ENCODE peak calls at places on chromosomes 2 and 18, in five cellular contexts. O, E, D, U and B are unnamed samples. For H3K4me1 and H3K27me3, the result is how much of the 10 kb centered on the place peaks cover.

GRCh38 chr18:22109535-22109934 is 59.9 kb upstream of the GATA6 start:
- DNase-seq in O (no peak), E (no peak), D (no peak), U (no peak), B (no peak)

GRCh38 chr2:241977557-241978300 is 108.2 kb downstream of the RTP5 start:
- DNase-seq in O (no peak), E (no peak), D (no peak), U (no peak), B (no peak)

GRCh38 chr2:85838181-85838580 is 50.6 kb downstream of the ST3GAL5 start:
- DNase-seq in O (no peak), E (no peak), D (no peak), U (no peak), B (no peak)

GRCh38 chr2:103132536-103133217 is 370.8 kb downstream of the TMEM182 start:
- DNase-seq in O (no peak), E (no peak), D (no peak), U (no peak), B (no peak)

GRCh38 chr2:26807788-26808460 is 22.1 kb downstream of the CENPA start:
- DNase-seq in O (peak), E (no peak), D (no peak), U (no peak), B (no peak)

GRCh38 chr18:5620284-5620683 is 76.5 kb upstream of the EPB41L3 start:
- DNase-seq in O (peak), E (no peak), D (no peak), U (no peak), B (no peak)

GRCh38 chr2:98219152-98219551 is 127.1 kb upstream of the CNGA3 start:
- DNase-seq in O (no peak), E (no peak), D (no peak), U (no peak), B (no peak)

GRCh38 chr2:79715328-79715727 is 202.5 kb downstream of the CTNNA2 start:
- DNase-seq in O (peak), E (no peak), D (no peak), U (no peak), B (no peak)

GRCh38 chr2:187580462-187581124 is 26.4 kb upstream of the TFPI start:
- DNase-seq in O (peak), E (peak), D (no peak), U (no peak), B (peak)

GRCh38 chr2:24124003-24124585 is 825 bp downstream of the FAM228B start:
- DNase-seq in O (peak), E (no peak), D (no peak), U (no peak), B (no peak)

GRCh38 chr2:218437969-218438368 is 19.0 kb downstream of the VIL1 start:
- DNase-seq in O (no peak), E (no peak), D (no peak), U (no peak), B (no peak)

GRCh38 chr2:126482582-126483464 is 173.1 kb upstream of the GYPC start:
- DNase-seq in O (no peak), E (no peak), D (no peak), U (no peak), B (no peak)

GRCh38 chr2:45759310-45759851 is 107.9 kb downstream of the PRKCE start:
- DNase-seq in O (peak), E (no peak), D (no peak), U (no peak), B (no peak)

GRCh38 chr2:174430066-174430465 is 34.5 kb downstream of the SCRN3 start:
- DNase-seq in O (no peak), E (no peak), D (no peak), U (no peak), B (no peak)

GRCh38 chr2:171447675-171448074 is 13.6 kb downstream of the DCAF17 start:
- DNase-seq in O (no peak), E (no peak), D (no peak), U (no peak), B (no peak)

GRCh38 chr2:1561793-1562521 is 148.7 kb downstream of the TPO start:
- DNase-seq in O (no peak), E (no peak), D (no peak), U (no peak), B (no peak)

GRCh38 chr2:9407363-9407811 is 15.9 kb downstream of the ITGB1BP1 start:
- DNase-seq in O (peak), E (no peak), D (no peak), U (no peak), B (no peak)

GRCh38 chr2:144102386-144102785 is 417.5 kb downstream of the ZEB2 start:
- DNase-seq in O (no peak), E (no peak), D (no peak), U (no peak), B (no peak)

GRCh38 chr18:13070460-13070859 is 79.3 kb downstream of the CEP192 start:
- DNase-seq in O (peak), E (no peak), D (no peak), U (no peak), B (no peak)

GRCh38 chr2:178265851-178266250 is 71.5 kb downstream of the OSBPL6 start:
- DNase-seq in O (no peak), E (no peak), D (no peak), U (no peak), B (no peak)

GRCh38 chr2:48108455-48108854 is 202.2 kb upstream of the FBXO11 start:
- DNase-seq in O (no peak), E (no peak), D (no peak), U (no peak), B (no peak)

GRCh38 chr18:26461405-26461804 is 86.9 kb downstream of the KCTD1 start:
- DNase-seq in O (no peak), E (no peak), D (no peak), U (no peak), B (no peak)

GRCh38 chr18:26459340-26459739 is 89.0 kb downstream of the KCTD1 start:
- DNase-seq in O (no peak), E (no peak), D (no peak), U (no peak), B (no peak)

GRCh38 chr18:26458526-26459232 is 89.7 kb downstream of the KCTD1 start:
- DNase-seq in O (peak), E (no peak), D (no peak), U (no peak), B (no peak)

GRCh38 chr18:26460449-26461091 is 87.8 kb downstream of the KCTD1 start:
- DNase-seq in O (peak), E (no peak), D (no peak), U (no peak), B (peak)

DNA sequence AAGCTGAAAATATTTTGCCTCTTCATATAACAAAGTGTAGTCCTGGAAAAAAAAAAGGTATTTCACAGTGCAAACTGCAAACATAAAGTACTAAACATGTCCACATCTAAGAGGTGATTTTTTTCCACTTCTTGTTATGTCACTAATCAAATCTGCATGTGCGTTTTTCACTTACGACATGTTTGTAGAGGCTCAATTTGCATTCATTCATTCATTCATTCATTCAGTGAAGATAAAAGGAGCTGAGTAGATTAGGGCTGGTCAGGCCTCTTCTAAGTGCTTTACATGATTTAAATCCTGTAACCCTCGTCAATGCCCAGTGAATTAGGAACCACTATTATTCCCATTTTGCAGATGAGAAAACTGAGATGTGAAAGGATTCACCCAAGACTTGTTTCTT is 88.5 kb downstream of the KCTD1 start:
- DNase-seq in O (no peak), E (no peak), D (no peak), U (no peak), B (no peak)
- H3K4me1 ChIP-seq in O (under half), E (under half), D (under half), U (under half), B (under half)

GRCh38 chr2:70768585-70769085 is 635 bp upstream of the ADD2 start:
- DNase-seq in O (no peak), E (no peak), D (no peak), U (no peak), B (no peak)
- H3K27me3 ChIP-seq in O (under half), E (under half), D (under half), U (under half), B (under half)

GRCh38 chr2:54630841-54631497 is 92.5 kb upstream of the EML6 start:
- DNase-seq in O (no peak), E (no peak), D (no peak), U (no peak), B (no peak)
- H3K4me1 ChIP-seq in O (under half), E (under half), D (under half), U (under half), B (under half)

DNA sequence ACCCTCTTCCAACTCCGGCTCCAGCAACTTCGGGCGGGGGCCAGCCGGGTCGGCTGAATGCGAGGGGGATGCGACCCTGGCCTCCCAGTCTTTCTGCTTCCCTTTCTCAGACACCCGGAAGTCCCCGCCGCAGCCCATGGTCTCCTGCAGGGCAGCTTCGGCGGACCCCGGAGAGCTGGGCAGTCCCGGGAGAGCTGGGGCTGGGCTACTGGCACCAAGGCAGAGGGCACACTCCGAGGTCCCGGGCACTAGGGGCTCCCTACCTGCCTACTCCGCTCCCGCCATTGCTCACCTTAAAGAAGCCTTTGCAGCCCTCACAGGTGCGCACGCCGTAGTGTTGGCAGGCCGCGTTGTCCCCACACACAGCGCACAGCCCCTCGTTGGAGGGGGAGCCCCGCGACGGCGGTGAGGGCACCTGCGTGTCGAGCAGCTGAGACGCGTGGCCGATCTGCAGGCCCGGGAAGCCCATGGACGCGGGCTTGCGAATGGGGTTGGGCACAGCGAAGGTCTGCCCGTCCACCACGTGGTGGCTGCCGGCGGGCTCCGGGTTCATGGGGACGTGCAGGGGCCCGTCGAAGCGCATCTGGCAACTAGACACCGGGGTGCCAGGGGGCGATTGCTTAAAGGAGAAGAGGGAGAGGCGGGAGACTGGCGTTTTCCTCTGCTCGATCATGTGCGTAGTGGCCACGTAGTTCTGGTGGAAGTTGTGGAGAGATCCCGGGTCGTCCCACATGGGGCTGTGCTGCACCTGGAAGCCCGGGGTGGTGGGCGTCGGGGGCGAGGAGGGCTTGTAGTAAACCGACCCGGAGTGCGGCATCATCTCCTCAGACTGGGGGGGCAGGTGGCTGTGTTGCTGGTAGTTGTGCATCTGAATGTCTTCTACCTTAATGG is 3.2 kb downstream of the NR4A2 start:
- DNase-seq in O (no peak), E (no peak), D (peak), U (no peak), B (no peak)
- H3K27me3 ChIP-seq in O (under half), E (under half), D (under half), U (under half), B (under half)

GRCh38 chr2:37666772-37667171 is 4.7 kb downstream of the CDC42EP3 start:
- DNase-seq in O (no peak), E (no peak), D (no peak), U (no peak), B (no peak)
- H3K4me1 ChIP-seq in O (under half), E (under half), D (half or more), U (under half), B (under half)

DNA sequence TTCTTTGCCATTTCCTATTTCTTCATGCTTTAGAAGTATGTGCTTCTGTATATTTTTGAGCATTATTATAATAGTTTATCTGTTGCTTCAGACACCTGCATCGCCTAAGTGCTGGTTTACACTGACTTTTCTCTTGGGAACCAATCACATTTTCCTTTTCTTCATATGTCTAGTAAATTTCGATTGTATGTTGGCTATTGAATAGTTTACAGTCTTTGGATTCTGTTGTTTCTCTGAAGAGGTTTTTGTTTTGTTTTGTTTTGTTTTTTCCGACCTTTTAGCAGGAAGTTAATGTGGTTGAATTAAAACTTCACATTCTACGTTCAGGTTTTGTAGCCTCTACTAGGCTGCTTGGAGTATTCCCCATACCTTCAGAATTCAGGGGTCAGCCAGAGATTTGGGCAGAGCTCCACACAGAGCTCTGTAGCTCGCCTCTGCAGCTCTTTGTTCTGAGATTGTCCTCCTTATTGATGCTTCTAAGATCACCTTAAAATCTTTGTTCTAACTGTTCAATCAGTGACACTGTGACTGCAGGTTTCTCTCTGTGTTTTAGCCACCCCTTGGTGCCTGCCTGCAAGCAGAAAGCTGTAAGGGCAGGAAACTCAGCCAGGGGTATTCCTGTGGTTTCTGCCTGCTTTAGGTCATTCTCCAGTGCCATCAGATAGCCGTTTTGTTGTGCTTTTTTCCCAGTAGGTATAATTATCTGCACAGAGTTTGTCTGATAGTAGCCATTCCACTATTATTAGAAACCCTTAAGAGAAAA is 83.4 kb downstream of the FAM168B start:
- DNase-seq in O (no peak), E (no peak), D (no peak), U (no peak), B (no peak)
- H3K27me3 ChIP-seq in O (under half), E (under half), D (under half), U (under half), B (under half)

GRCh38 chr2:101114815-101115214 is 36.4 kb downstream of the TBC1D8 start:
- DNase-seq in O (no peak), E (no peak), D (no peak), U (no peak), B (no peak)

GRCh38 chr2:101115664-101116063 is 35.5 kb downstream of the TBC1D8 start:
- DNase-seq in O (no peak), E (no peak), D (no peak), U (no peak), B (no peak)

GRCh38 chr2:101116348-101116747 is 34.8 kb downstream of the TBC1D8 start:
- DNase-seq in O (no peak), E (no peak), D (no peak), U (no peak), B (no peak)

GRCh38 chr2:101119431-101119830 is 31.8 kb downstream of the TBC1D8 start:
- DNase-seq in O (peak), E (no peak), D (no peak), U (no peak), B (no peak)

GRCh38 chr2:101116841-101117552 is 34.2 kb downstream of the TBC1D8 start:
- DNase-seq in O (no peak), E (no peak), D (no peak), U (no peak), B (no peak)
- H3K4me1 ChIP-seq in O (under half), E (half or more), D (under half), U (under half), B (under half)